ENCODE peak calls at places on chromosomes 7 and 10, in seven cellular contexts. One of them, this sample, is unnamed.

GRCh38 chr7:135650831-135651573 is 11.3 kb upstream of the STMP1 start:
- DNase-seq in AG10803: peak
- DNase-seq in fibroblast of pulmonary artery: peak
- DNase-seq in AG04449: peak
- DNase-seq in kidney epithelial cell: no peak
- DNase-seq in GM06990: no peak
- DNase-seq in heart left ventricle: no peak
- DNase-seq in this sample: no peak

GRCh38 chr7:17674956-17675300 is 265.4 kb downstream of the SNX13 start:
- DNase-seq in AG10803: no peak
- DNase-seq in fibroblast of pulmonary artery: no peak
- DNase-seq in AG04449: no peak
- DNase-seq in kidney epithelial cell: no peak
- DNase-seq in GM06990: no peak
- DNase-seq in heart left ventricle: no peak
- DNase-seq in this sample: peak

GRCh38 chr10:69389827-69390490 is 26.8 kb downstream of the TACR2 start:
- DNase-seq in AG10803: no peak
- DNase-seq in fibroblast of pulmonary artery: peak
- DNase-seq in AG04449: no peak
- DNase-seq in kidney epithelial cell: no peak
- DNase-seq in GM06990: no peak
- DNase-seq in heart left ventricle: no peak
- DNase-seq in this sample: no peak

GRCh38 chr10:120455606-120456005 is 1.4 kb upstream of the PLPP4 start:
- DNase-seq in AG10803: no peak
- DNase-seq in fibroblast of pulmonary artery: no peak
- DNase-seq in AG04449: no peak
- DNase-seq in kidney epithelial cell: no peak
- DNase-seq in GM06990: no peak
- DNase-seq in heart left ventricle: no peak
- DNase-seq in this sample: no peak

GRCh38 chr10:93579089-93579488 is 12.6 kb downstream of the FFAR4 start:
- DNase-seq in AG10803: no peak
- DNase-seq in fibroblast of pulmonary artery: no peak
- DNase-seq in AG04449: no peak
- DNase-seq in kidney epithelial cell: peak
- DNase-seq in GM06990: no peak
- DNase-seq in heart left ventricle: no peak
- DNase-seq in this sample: peak

GRCh38 chr7:128755816-128756476 is 16.8 kb downstream of the CALU start:
- DNase-seq in AG10803: peak
- DNase-seq in fibroblast of pulmonary artery: peak
- DNase-seq in AG04449: peak
- DNase-seq in kidney epithelial cell: no peak
- DNase-seq in GM06990: no peak
- DNase-seq in heart left ventricle: no peak
- DNase-seq in this sample: no peak

GRCh38 chr7:85733163-85733915 is 546.5 kb upstream of the SEMA3D start:
- DNase-seq in AG10803: no peak
- DNase-seq in fibroblast of pulmonary artery: peak
- DNase-seq in AG04449: no peak
- DNase-seq in kidney epithelial cell: peak
- DNase-seq in GM06990: no peak
- DNase-seq in heart left ventricle: no peak
- DNase-seq in this sample: no peak

GRCh38 chr10:66322261-66322660 is 603.6 kb upstream of the LRRTM3 start:
- DNase-seq in AG10803: no peak
- DNase-seq in fibroblast of pulmonary artery: no peak
- DNase-seq in AG04449: no peak
- DNase-seq in kidney epithelial cell: no peak
- DNase-seq in GM06990: no peak
- DNase-seq in heart left ventricle: peak
- DNase-seq in this sample: no peak

GRCh38 chr10:78624791-78625190 is 444.0 kb upstream of the ZMIZ1 start:
- DNase-seq in AG10803: no peak
- DNase-seq in fibroblast of pulmonary artery: no peak
- DNase-seq in AG04449: no peak
- DNase-seq in kidney epithelial cell: no peak
- DNase-seq in GM06990: no peak
- DNase-seq in heart left ventricle: no peak
- DNase-seq in this sample: no peak

GRCh38 chr10:89505606-89506005 is 29.8 kb downstream of the SLC16A12 start:
- DNase-seq in AG10803: no peak
- DNase-seq in fibroblast of pulmonary artery: no peak
- DNase-seq in AG04449: no peak
- DNase-seq in kidney epithelial cell: no peak
- DNase-seq in GM06990: no peak
- DNase-seq in heart left ventricle: peak
- DNase-seq in this sample: no peak

GRCh38 chr10:18505719-18506118 is 145.7 kb downstream of the NSUN6 start:
- DNase-seq in AG10803: no peak
- DNase-seq in fibroblast of pulmonary artery: peak
- DNase-seq in AG04449: no peak
- DNase-seq in kidney epithelial cell: no peak
- DNase-seq in GM06990: no peak
- DNase-seq in heart left ventricle: no peak
- DNase-seq in this sample: no peak

GRCh38 chr7:27840314-27840713 is 100.4 kb downstream of the TAX1BP1 start:
- DNase-seq in AG10803: no peak
- DNase-seq in fibroblast of pulmonary artery: no peak
- DNase-seq in AG04449: no peak
- DNase-seq in kidney epithelial cell: no peak
- DNase-seq in GM06990: no peak
- DNase-seq in heart left ventricle: no peak
- DNase-seq in this sample: no peak

GRCh38 chr10:44400553-44400952 is 15.7 kb upstream of the CXCL12 start:
- DNase-seq in AG10803: no peak
- DNase-seq in fibroblast of pulmonary artery: no peak
- DNase-seq in AG04449: no peak
- DNase-seq in kidney epithelial cell: no peak
- DNase-seq in GM06990: no peak
- DNase-seq in heart left ventricle: no peak
- DNase-seq in this sample: no peak

GRCh38 chr10:70441161-70441876 is at the start of gene NODAL:
- DNase-seq in AG10803: no peak
- DNase-seq in fibroblast of pulmonary artery: no peak
- DNase-seq in AG04449: no peak
- DNase-seq in kidney epithelial cell: no peak
- DNase-seq in GM06990: no peak
- DNase-seq in heart left ventricle: no peak
- DNase-seq in this sample: no peak
- H3K4me3 ChIP-seq in AG10803: no peak
- H3K4me3 ChIP-seq in fibroblast of pulmonary artery: no peak
- H3K4me3 ChIP-seq in AG04449: no peak
- H3K4me3 ChIP-seq in kidney epithelial cell: no peak
- H3K4me3 ChIP-seq in GM06990: no peak
- H3K4me3 ChIP-seq in heart left ventricle: peak
- H3K4me3 ChIP-seq in this sample: peak

GRCh38 chr10:96271017-96271815 is at the start of gene BLNK:
- DNase-seq in AG10803: peak
- DNase-seq in fibroblast of pulmonary artery: peak
- DNase-seq in AG04449: no peak
- DNase-seq in kidney epithelial cell: peak
- DNase-seq in GM06990: peak
- DNase-seq in heart left ventricle: peak
- DNase-seq in this sample: peak
- H3K4me3 ChIP-seq in AG10803: no peak
- H3K4me3 ChIP-seq in fibroblast of pulmonary artery: no peak
- H3K4me3 ChIP-seq in AG04449: no peak
- H3K4me3 ChIP-seq in kidney epithelial cell: peak
- H3K4me3 ChIP-seq in GM06990: peak
- H3K4me3 ChIP-seq in heart left ventricle: no peak
- H3K4me3 ChIP-seq in this sample: peak

DNA sequence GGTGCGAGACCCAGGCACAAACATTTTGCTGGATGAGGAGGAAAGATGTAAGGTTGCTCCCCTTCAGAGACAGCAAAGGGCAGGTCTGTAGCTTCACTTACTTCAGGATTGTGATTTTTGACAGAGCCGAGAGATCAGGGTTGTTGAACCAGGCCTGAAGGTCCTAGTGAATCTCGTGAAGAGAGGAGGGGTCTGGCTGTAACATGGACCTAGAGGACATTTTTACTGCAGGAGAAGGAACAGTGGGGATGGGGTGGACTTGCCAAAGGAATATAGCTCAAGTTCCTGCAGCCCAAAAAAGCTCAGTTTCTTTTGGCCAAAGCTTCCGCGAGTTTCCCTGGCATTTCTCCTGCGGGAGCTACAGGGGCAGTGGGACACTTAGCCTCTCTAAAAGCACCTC is 976 bp upstream of the EGFR start:
- DNase-seq in AG10803: no peak
- DNase-seq in fibroblast of pulmonary artery: no peak
- DNase-seq in AG04449: no peak
- DNase-seq in kidney epithelial cell: no peak
- DNase-seq in GM06990: no peak
- DNase-seq in heart left ventricle: no peak
- DNase-seq in this sample: no peak
- H3K4me3 ChIP-seq in AG10803: peak
- H3K4me3 ChIP-seq in fibroblast of pulmonary artery: no peak
- H3K4me3 ChIP-seq in AG04449: peak
- H3K4me3 ChIP-seq in kidney epithelial cell: no peak
- H3K4me3 ChIP-seq in GM06990: no peak
- H3K4me3 ChIP-seq in heart left ventricle: no peak
- H3K4me3 ChIP-seq in this sample: peak

DNA sequence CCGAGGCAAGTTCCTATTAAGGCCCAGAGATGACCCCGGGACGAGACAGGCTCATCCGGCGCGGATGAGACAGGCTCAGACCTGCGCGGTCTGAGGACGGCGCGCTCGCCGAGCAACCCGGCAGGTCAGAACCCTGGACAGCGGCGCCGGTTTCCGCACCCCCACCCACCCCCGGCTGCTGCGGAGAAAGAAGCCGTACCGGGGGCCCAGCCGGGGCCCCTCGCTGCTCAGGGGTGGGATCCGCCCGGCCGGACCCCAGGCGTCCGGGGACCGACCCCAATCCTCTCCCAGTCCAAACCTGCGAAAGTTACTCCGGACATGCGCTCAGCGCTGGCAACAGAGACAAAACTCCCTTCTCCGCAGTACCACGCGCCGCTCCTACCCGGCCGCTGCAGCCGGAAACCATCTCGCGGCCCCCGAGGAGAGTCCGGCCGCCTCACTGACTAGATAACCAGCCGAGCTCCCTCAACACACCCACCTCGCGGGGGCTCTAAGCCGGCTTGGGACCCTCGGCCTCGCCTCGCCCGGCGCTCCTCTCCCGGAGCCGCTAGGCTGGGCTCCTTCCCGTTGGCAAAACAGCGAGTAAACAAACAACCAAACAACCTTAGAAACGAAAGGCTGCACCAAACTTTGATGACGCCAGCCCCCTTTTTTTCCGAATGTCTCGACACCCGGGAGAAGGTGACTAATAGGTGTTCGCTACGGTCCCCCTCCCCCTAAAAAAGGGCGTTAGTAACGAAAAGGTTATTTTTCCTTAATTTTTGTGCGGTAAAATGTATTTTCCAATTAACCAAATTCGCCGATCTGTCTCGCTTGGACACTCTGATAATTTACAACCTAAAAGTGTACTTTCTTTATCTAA is 2.3 kb upstream of the DRGX start:
- DNase-seq in AG10803: peak
- DNase-seq in fibroblast of pulmonary artery: peak
- DNase-seq in AG04449: no peak
- DNase-seq in kidney epithelial cell: no peak
- DNase-seq in GM06990: peak
- DNase-seq in heart left ventricle: no peak
- DNase-seq in this sample: peak
- H3K4me3 ChIP-seq in AG10803: peak
- H3K4me3 ChIP-seq in fibroblast of pulmonary artery: peak
- H3K4me3 ChIP-seq in AG04449: peak
- H3K4me3 ChIP-seq in kidney epithelial cell: peak
- H3K4me3 ChIP-seq in GM06990: no peak
- H3K4me3 ChIP-seq in heart left ventricle: peak
- H3K4me3 ChIP-seq in this sample: peak

GRCh38 chr10:80356563-80356999 is at the start of the genes DYDC1 and DYDC2:
- DNase-seq in AG10803: no peak
- DNase-seq in fibroblast of pulmonary artery: peak
- DNase-seq in AG04449: no peak
- DNase-seq in kidney epithelial cell: peak
- DNase-seq in GM06990: peak
- DNase-seq in heart left ventricle: peak
- DNase-seq in this sample: peak
- H3K4me3 ChIP-seq in AG10803: no peak
- H3K4me3 ChIP-seq in fibroblast of pulmonary artery: peak
- H3K4me3 ChIP-seq in AG04449: peak
- H3K4me3 ChIP-seq in kidney epithelial cell: peak
- H3K4me3 ChIP-seq in GM06990: no peak
- H3K4me3 ChIP-seq in heart left ventricle: peak
- H3K4me3 ChIP-seq in this sample: peak

GRCh38 chr7:110941385-110941784 is 149.5 kb upstream of the LRRN3 start:
- DNase-seq in AG10803: no peak
- DNase-seq in fibroblast of pulmonary artery: no peak
- DNase-seq in AG04449: no peak
- DNase-seq in kidney epithelial cell: no peak
- DNase-seq in GM06990: no peak
- DNase-seq in heart left ventricle: no peak
- DNase-seq in this sample: no peak

GRCh38 chr7:110944448-110944847 is 146.5 kb upstream of the LRRN3 start:
- DNase-seq in AG10803: no peak
- DNase-seq in fibroblast of pulmonary artery: no peak
- DNase-seq in AG04449: no peak
- DNase-seq in kidney epithelial cell: no peak
- DNase-seq in GM06990: no peak
- DNase-seq in heart left ventricle: no peak
- DNase-seq in this sample: no peak

GRCh38 chr7:110944966-110945644 is 145.8 kb upstream of the LRRN3 start:
- DNase-seq in AG10803: no peak
- DNase-seq in fibroblast of pulmonary artery: no peak
- DNase-seq in AG04449: no peak
- DNase-seq in kidney epithelial cell: no peak
- DNase-seq in GM06990: no peak
- DNase-seq in heart left ventricle: no peak
- DNase-seq in this sample: no peak

GRCh38 chr7:110940756-110941155 is 150.2 kb upstream of the LRRN3 start:
- DNase-seq in AG10803: no peak
- DNase-seq in fibroblast of pulmonary artery: no peak
- DNase-seq in AG04449: no peak
- DNase-seq in kidney epithelial cell: no peak
- DNase-seq in GM06990: no peak
- DNase-seq in heart left ventricle: no peak
- DNase-seq in this sample: no peak

GRCh38 chr7:110943686-110944350 is 147.1 kb upstream of the LRRN3 start:
- DNase-seq in AG10803: peak
- DNase-seq in fibroblast of pulmonary artery: no peak
- DNase-seq in AG04449: peak
- DNase-seq in kidney epithelial cell: no peak
- DNase-seq in GM06990: no peak
- DNase-seq in heart left ventricle: no peak
- DNase-seq in this sample: no peak
- H3K4me3 ChIP-seq in AG10803: no peak
- H3K4me3 ChIP-seq in fibroblast of pulmonary artery: no peak
- H3K4me3 ChIP-seq in AG04449: no peak
- H3K4me3 ChIP-seq in kidney epithelial cell: no peak
- H3K4me3 ChIP-seq in GM06990: no peak
- H3K4me3 ChIP-seq in heart left ventricle: no peak
- H3K4me3 ChIP-seq in this sample: no peak

GRCh38 chr10:43249151-43249961 is 17.5 kb downstream of the RASGEF1A start:
- DNase-seq in AG10803: no peak
- DNase-seq in fibroblast of pulmonary artery: no peak
- DNase-seq in AG04449: no peak
- DNase-seq in kidney epithelial cell: no peak
- DNase-seq in GM06990: no peak
- DNase-seq in heart left ventricle: peak
- DNase-seq in this sample: no peak
- H3K4me3 ChIP-seq in AG10803: no peak
- H3K4me3 ChIP-seq in fibroblast of pulmonary artery: no peak
- H3K4me3 ChIP-seq in AG04449: no peak
- H3K4me3 ChIP-seq in kidney epithelial cell: no peak
- H3K4me3 ChIP-seq in GM06990: no peak
- H3K4me3 ChIP-seq in heart left ventricle: no peak
- H3K4me3 ChIP-seq in this sample: no peak